ENCODE peak calls at places on chromosomes 13 and 19, in six cellular contexts. One of them, this sample, is unnamed.

GRCh38 chr13:106210327-106210726 is 325.1 kb downstream of the EFNB2 start:
- DNase-seq in transverse colon: no peak
- DNase-seq in A549: no peak
- DNase-seq in heart right ventricle: no peak
- DNase-seq in CD8-positive, alpha-beta T cell: no peak
- DNase-seq in foreskin fibroblast: no peak
- DNase-seq in this sample: no peak

GRCh38 chr19:55115446-55116065 is 1.9 kb downstream of the PPP1R12C start:
- DNase-seq in heart right ventricle: peak; percentile 53
- DNase-seq in CD8-positive, alpha-beta T cell: no peak
- DNase-seq in transverse colon: no peak
- DNase-seq in foreskin fibroblast: peak; percentile 55
- DNase-seq in A549: no peak
- DNase-seq in this sample: no peak

GRCh38 chr19:44303976-44304568 is 753 bp downstream of the ZNF235 start:
- DNase-seq in A549: peak; percentile 25
- DNase-seq in CD8-positive, alpha-beta T cell: no peak
- DNase-seq in foreskin fibroblast: peak; percentile 62
- DNase-seq in heart right ventricle: no peak
- DNase-seq in transverse colon: peak; percentile 12
- DNase-seq in this sample: no peak

GRCh38 chr19:41413947-41414346 is 13.2 kb downstream of the B3GNT8 start:
- DNase-seq in CD8-positive, alpha-beta T cell: no peak
- DNase-seq in A549: no peak
- DNase-seq in transverse colon: no peak
- DNase-seq in foreskin fibroblast: no peak
- DNase-seq in heart right ventricle: no peak
- DNase-seq in this sample: no peak

GRCh38 chr13:50125556-50126377 is 110.5 kb downstream of the KCNRG start:
- DNase-seq in heart right ventricle: peak; percentile 94
- DNase-seq in foreskin fibroblast: peak; percentile 95
- DNase-seq in transverse colon: peak; percentile 96
- DNase-seq in CD8-positive, alpha-beta T cell: peak; percentile 79
- DNase-seq in A549: peak; percentile 70
- DNase-seq in this sample: peak; percentile 49

GRCh38 chr13:32889986-32890565 is 126.1 kb upstream of the KL start:
- DNase-seq in foreskin fibroblast: no peak
- DNase-seq in A549: no peak
- DNase-seq in transverse colon: no peak
- DNase-seq in CD8-positive, alpha-beta T cell: no peak
- DNase-seq in heart right ventricle: no peak
- DNase-seq in this sample: no peak

GRCh38 chr13:50893211-50893852 is 16.3 kb upstream of the RNASEH2B start:
- DNase-seq in foreskin fibroblast: peak; percentile 41
- DNase-seq in heart right ventricle: no peak
- DNase-seq in transverse colon: no peak
- DNase-seq in A549: no peak
- DNase-seq in CD8-positive, alpha-beta T cell: no peak
- DNase-seq in this sample: peak; percentile 60

GRCh38 chr19:42280761-42281174 is 11.7 kb downstream of the CIC start:
- DNase-seq in foreskin fibroblast: peak; percentile 62
- DNase-seq in heart right ventricle: peak; percentile 79
- DNase-seq in CD8-positive, alpha-beta T cell: no peak
- DNase-seq in A549: no peak
- DNase-seq in transverse colon: peak; percentile 49
- DNase-seq in this sample: no peak

GRCh38 chr13:106302011-106302410 is 233.5 kb downstream of the EFNB2 start:
- DNase-seq in foreskin fibroblast: no peak
- DNase-seq in A549: no peak
- DNase-seq in transverse colon: no peak
- DNase-seq in CD8-positive, alpha-beta T cell: no peak
- DNase-seq in heart right ventricle: no peak
- DNase-seq in this sample: no peak

GRCh38 chr13:27599845-27600553 is 20.3 kb downstream of the LNX2 start:
- DNase-seq in A549: peak; percentile 36
- DNase-seq in heart right ventricle: no peak
- DNase-seq in foreskin fibroblast: peak; percentile 78
- DNase-seq in transverse colon: no peak
- DNase-seq in CD8-positive, alpha-beta T cell: no peak
- DNase-seq in this sample: no peak

GRCh38 chr13:91184244-91184926 is 163.1 kb upstream of the MIR17HG start:
- DNase-seq in foreskin fibroblast: no peak
- DNase-seq in A549: no peak
- DNase-seq in heart right ventricle: no peak
- DNase-seq in transverse colon: no peak
- DNase-seq in CD8-positive, alpha-beta T cell: no peak
- DNase-seq in this sample: no peak

GRCh38 chr13:90201198-90201597 is 1146.3 kb upstream of the MIR17HG start:
- DNase-seq in foreskin fibroblast: peak; percentile 0
- DNase-seq in transverse colon: no peak
- DNase-seq in A549: no peak
- DNase-seq in heart right ventricle: no peak
- DNase-seq in CD8-positive, alpha-beta T cell: no peak
- DNase-seq in this sample: no peak

GRCh38 chr13:62678039-62678438 is 1262.4 kb upstream of the PCDH20 start:
- DNase-seq in A549: peak; percentile 9
- DNase-seq in transverse colon: no peak
- DNase-seq in foreskin fibroblast: no peak
- DNase-seq in CD8-positive, alpha-beta T cell: no peak
- DNase-seq in heart right ventricle: no peak
- DNase-seq in this sample: no peak

GRCh38 chr13:111564657-111565056 is 244.2 kb downstream of the TEX29 start:
- DNase-seq in foreskin fibroblast: no peak
- DNase-seq in heart right ventricle: no peak
- DNase-seq in transverse colon: no peak
- DNase-seq in A549: no peak
- DNase-seq in CD8-positive, alpha-beta T cell: no peak
- DNase-seq in this sample: no peak
- TF ChIP-seq CTCF in foreskin fibroblast: no peak
- TF ChIP-seq CTCF in heart right ventricle: no peak
- TF ChIP-seq CTCF in transverse colon: no peak
- TF ChIP-seq CTCF in A549: no peak
- TF ChIP-seq CTCF in CD8-positive, alpha-beta T cell: no peak
- TF ChIP-seq CTCF in this sample: no peak

DNA sequence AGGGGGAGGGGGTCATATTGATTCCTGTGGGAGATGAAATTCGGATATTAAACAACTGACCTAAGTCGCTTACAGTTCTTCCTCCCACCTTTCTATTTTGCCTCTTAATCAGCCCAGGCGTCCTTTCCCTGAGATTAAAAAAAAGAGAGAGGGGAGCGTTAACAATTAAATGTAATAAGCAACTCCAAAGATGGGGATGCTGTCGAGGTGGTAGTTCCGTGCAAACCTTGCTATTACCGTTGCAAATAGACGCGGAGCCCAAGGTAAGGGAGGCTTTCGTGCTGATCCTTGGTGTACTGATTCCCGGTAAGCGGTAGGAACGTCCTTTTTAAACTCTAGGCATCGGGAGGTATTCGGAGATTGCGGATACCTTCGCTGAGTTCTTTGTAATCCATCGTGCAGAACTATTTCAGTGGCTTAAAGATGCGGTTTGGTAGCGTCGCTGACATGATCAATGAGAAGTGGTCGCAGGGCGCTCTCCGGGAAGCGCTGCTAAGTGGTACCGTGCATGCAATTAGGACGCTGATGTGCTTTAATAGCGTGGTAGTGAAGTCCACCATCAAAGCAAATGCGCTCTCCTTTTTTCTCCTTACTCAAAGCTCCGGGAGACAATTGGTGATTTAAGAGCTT is 3.1 kb downstream of the SLITRK5 start:
- DNase-seq in A549: no peak
- DNase-seq in heart right ventricle: no peak
- DNase-seq in transverse colon: no peak
- DNase-seq in CD8-positive, alpha-beta T cell: no peak
- DNase-seq in foreskin fibroblast: no peak
- DNase-seq in this sample: no peak
- H3K4me3 ChIP-seq in A549: no peak overlapping the region
- H3K4me3 ChIP-seq in heart right ventricle: no peak overlapping the region
- H3K4me3 ChIP-seq in transverse colon: no peak overlapping the region
- H3K4me3 ChIP-seq in CD8-positive, alpha-beta T cell: no peak overlapping the region
- H3K4me3 ChIP-seq in foreskin fibroblast: no peak overlapping the region
- H3K4me3 ChIP-seq in this sample: no peak overlapping the region

DNA sequence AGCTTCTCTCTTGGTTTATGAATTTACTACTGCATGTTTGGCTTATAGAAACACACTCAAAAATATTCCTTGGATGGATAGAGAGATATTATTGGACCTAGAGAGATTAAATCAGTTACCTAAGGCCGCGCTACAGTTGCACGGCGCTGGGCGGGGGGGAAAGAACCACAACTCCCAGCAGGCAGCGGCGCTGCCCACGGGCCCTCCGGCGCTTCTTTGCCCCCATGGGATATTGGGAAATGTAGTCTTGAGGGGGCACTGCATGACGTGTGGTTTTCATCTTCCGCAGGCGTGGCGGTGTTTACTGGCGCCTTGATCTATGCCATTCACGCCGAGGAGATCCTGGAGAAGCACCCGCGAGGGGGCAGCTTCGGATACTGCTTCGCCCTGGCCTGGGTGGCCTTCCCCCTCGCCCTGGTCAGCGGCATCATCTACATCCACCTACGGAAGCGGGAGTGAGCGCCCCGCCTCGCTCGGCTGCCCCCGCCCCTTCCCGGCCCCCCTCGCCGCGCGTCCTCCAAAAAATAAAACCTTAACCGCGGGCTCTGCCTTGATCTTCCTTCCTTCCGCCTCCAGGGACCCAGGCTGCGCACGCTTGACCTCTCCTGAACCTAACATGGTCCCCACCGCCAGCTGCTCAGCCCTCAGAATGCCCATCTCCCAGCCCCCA is 4.8 kb downstream of the EMP3 start:
- DNase-seq in foreskin fibroblast: no peak
- DNase-seq in CD8-positive, alpha-beta T cell: peak; percentile 79
- DNase-seq in transverse colon: peak; percentile 89
- DNase-seq in A549: no peak
- DNase-seq in heart right ventricle: peak; percentile 81
- DNase-seq in this sample: peak; percentile 91
- TF ChIP-seq CTCF in foreskin fibroblast: no peak
- TF ChIP-seq CTCF in CD8-positive, alpha-beta T cell: no peak
- TF ChIP-seq CTCF in transverse colon: no peak
- TF ChIP-seq CTCF in A549: no peak
- TF ChIP-seq CTCF in heart right ventricle: no peak
- TF ChIP-seq CTCF in this sample: peak; percentile 9

DNA sequence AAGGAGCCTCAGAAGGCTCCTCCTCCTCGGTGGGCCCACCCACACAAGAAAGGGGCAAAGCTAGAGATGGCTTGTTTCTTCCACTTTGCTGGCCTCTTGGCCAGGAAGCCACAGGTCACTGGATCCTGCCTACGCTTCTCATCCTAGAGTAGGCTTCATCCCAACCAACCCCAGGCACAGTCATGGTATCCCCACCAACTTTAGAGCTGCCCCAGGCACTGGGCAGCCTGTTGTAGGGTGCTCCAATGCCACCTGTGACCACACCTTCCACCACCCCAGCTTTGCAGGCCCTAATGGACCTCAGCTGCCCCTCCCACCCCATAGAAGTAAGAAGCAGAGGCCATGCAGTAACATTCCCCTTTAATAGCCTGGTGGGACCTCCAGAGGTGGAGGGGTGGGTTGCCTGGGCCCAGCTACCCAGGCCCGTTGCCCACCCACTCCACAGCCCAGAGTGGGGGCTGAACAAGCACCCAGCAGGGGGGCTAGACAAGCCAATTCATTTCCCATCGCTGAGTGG is 522 bp upstream of the CHMP2A start:
- DNase-seq in A549: no peak
- DNase-seq in foreskin fibroblast: no peak
- DNase-seq in heart right ventricle: no peak
- DNase-seq in transverse colon: no peak
- DNase-seq in CD8-positive, alpha-beta T cell: no peak
- DNase-seq in this sample: no peak
- H3K4me3 ChIP-seq in A549: peak overlapping the region; percentile 67
- H3K4me3 ChIP-seq in foreskin fibroblast: peak overlapping the region; percentile 78
- H3K4me3 ChIP-seq in heart right ventricle: peak overlapping the region; percentile 60
- H3K4me3 ChIP-seq in transverse colon: peak overlapping the region; percentile 58
- H3K4me3 ChIP-seq in CD8-positive, alpha-beta T cell: peak overlapping the region; percentile 75
- H3K4me3 ChIP-seq in this sample: peak overlapping the region; percentile 95

GRCh38 chr19:53553159-53553558 is 15.2 kb downstream of the ZNF331 start:
- DNase-seq in CD8-positive, alpha-beta T cell: no peak
- DNase-seq in transverse colon: no peak
- DNase-seq in heart right ventricle: no peak
- DNase-seq in foreskin fibroblast: no peak
- DNase-seq in A549: no peak
- DNase-seq in this sample: no peak
- TF ChIP-seq CTCF in CD8-positive, alpha-beta T cell: no peak
- TF ChIP-seq CTCF in transverse colon: no peak
- TF ChIP-seq CTCF in heart right ventricle: no peak
- TF ChIP-seq CTCF in foreskin fibroblast: no peak
- TF ChIP-seq CTCF in A549: no peak
- TF ChIP-seq CTCF in this sample: no peak

GRCh38 chr19:49567722-49568454 is 12.5 kb downstream of the NOSIP start:
- DNase-seq in CD8-positive, alpha-beta T cell: peak; percentile 57
- DNase-seq in A549: no peak
- DNase-seq in transverse colon: peak; percentile 57
- DNase-seq in heart right ventricle: no peak
- DNase-seq in foreskin fibroblast: peak; percentile 76
- DNase-seq in this sample: no peak
- H3K4me3 ChIP-seq in CD8-positive, alpha-beta T cell: no peak overlapping the region
- H3K4me3 ChIP-seq in A549: no peak overlapping the region
- H3K4me3 ChIP-seq in transverse colon: no peak overlapping the region
- H3K4me3 ChIP-seq in heart right ventricle: no peak overlapping the region
- H3K4me3 ChIP-seq in foreskin fibroblast: no peak overlapping the region
- H3K4me3 ChIP-seq in this sample: no peak overlapping the region

This sample was measured in GM06990.